ENCODE peak calls at places on chromosome 21, in six cellular contexts. N is endothelial cell of umbilical vein; K is GM13977; J is stimulated activated CD8-positive, alpha-beta memory T cell treated with anti-CD3 and anti-CD28 coated beads, Interleukin-4, amount 100 ng/mL, for 24 hours; S is hepatocyte; P is T-helper 2 cell. Q is an unnamed sample.

GRCh38 chr21:34132905-34133304 is 59.5 kb downstream of the MRPS6 start:
- DNase-seq in N (no peak), K (no peak), J (no peak), S (no peak), P (no peak), Q (no peak)

GRCh38 chr21:41133896-41134522 is 34.0 kb upstream of the BACE2 start:
- DNase-seq in N (peak; percentile 39), K (peak; percentile 62), J (no peak), S (peak; percentile 51), P (no peak), Q (peak; percentile 74)

GRCh38 chr21:34736116-34736870 is 67.5 kb downstream of the CLIC6 start:
- DNase-seq in N (no peak), K (no peak), J (no peak), S (no peak), P (no peak), Q (no peak)

GRCh38 chr21:35940074-35940927 is 120.0 kb downstream of the SETD4 start:
- DNase-seq in N (peak; percentile 76), K (peak; percentile 29), J (no peak), S (peak; percentile 83), P (peak; percentile 23), Q (peak; percentile 87)

GRCh38 chr21:45280969-45281368 is 6.7 kb downstream of the POFUT2 start:
- DNase-seq in N (no peak), K (no peak), J (no peak), S (no peak), P (no peak), Q (no peak)

GRCh38 chr21:21688877-21689276 is 690.7 kb downstream of the NCAM2 start:
- DNase-seq in N (no peak), K (no peak), J (no peak), S (peak; percentile 27), P (peak; percentile 3), Q (no peak)

GRCh38 chr21:21851657-21852056 is 853.4 kb downstream of the NCAM2 start:
- DNase-seq in N (no peak), K (no peak), J (no peak), S (no peak), P (no peak), Q (no peak)

GRCh38 chr21:42066521-42066920 is 4.6 kb upstream of the UMODL1 start:
- DNase-seq in N (no peak), K (no peak), J (no peak), S (no peak), P (no peak), Q (no peak)

GRCh38 chr21:44907966-44908364 is 12.7 kb downstream of the ITGB2 start:
- DNase-seq in N (no peak), K (peak; percentile 61), J (no peak), S (no peak), P (no peak), Q (peak; percentile 69)

GRCh38 chr21:42282715-42283114 is 32.5 kb downstream of the TFF3 start:
- DNase-seq in N (no peak), K (no peak), J (no peak), S (no peak), P (no peak), Q (no peak)

GRCh38 chr21:41183575-41183974 is 15.6 kb downstream of the BACE2 start:
- DNase-seq in N (no peak), K (no peak), J (no peak), S (no peak), P (no peak), Q (no peak)

GRCh38 chr21:42120056-42120903 is 49.2 kb downstream of the UMODL1 start:
- DNase-seq in N (no peak), K (no peak), J (no peak), S (peak; percentile 50), P (no peak), Q (no peak)

GRCh38 chr21:15224346-15225086 is 159.7 kb upstream of the NRIP1 start:
- DNase-seq in N (no peak), K (no peak), J (no peak), S (no peak), P (no peak), Q (no peak)

GRCh38 chr21:33229776-33230517 is at the start of gene IFNAR2:
- DNase-seq in N (peak; percentile 62), K (peak; percentile 96), J (peak; percentile 70), S (peak; percentile 91), P (peak; percentile 76), Q (peak; percentile 55)

GRCh38 chr21:28439246-28439645 is 553.4 kb downstream of the LTN1 start:
- DNase-seq in N (no peak), K (no peak), J (no peak), S (no peak), P (no peak), Q (no peak)

GRCh38 chr21:35791541-35792335 is 268.6 kb downstream of the SETD4 start:
- DNase-seq in N (no peak), K (no peak), J (no peak), S (no peak), P (no peak), Q (no peak)

GRCh38 chr21:34630536-34631143 is 15.7 kb upstream of the RCAN1 start:
- DNase-seq in N (peak; percentile 62), K (peak; percentile 56), J (no peak), S (peak; percentile 67), P (peak; percentile 56), Q (peak; percentile 81)

Q was measured in pons.